ENCODE peak calls at places on chromosomes 3 and 15, in four cellular contexts. S, W, D and X are unnamed samples.
A peak's percentile ranks its signal among the peaks of the same experiment; 100 is the strongest.

GRCh38 chr3:172604895-172605646 is 81.8 kb upstream of the TNFSF10 start:
- DNase-seq in S (no peak), D (no peak), W (no peak), X (no peak)

GRCh38 chr15:65416845-65417416 is 5.8 kb downstream of the IGDCC4 start:
- DNase-seq in D (no peak), W (no peak), S (no peak), X (no peak)

GRCh38 chr3:40618158-40618557 is 93.4 kb downstream of the ZNF621 start:
- DNase-seq in S (no peak), D (no peak), W (no peak), X (no peak)

GRCh38 chr15:52150043-52150825 is 37.7 kb upstream of the BCL2L10 start:
- DNase-seq in S (no peak), D (no peak), W (no peak), X (no peak)

GRCh38 chr3:11547498-11547897 is 96.2 kb downstream of the VGLL4 start:
- DNase-seq in D (no peak), S (no peak), W (no peak), X (no peak)

GRCh38 chr3:42895332-42895868 is 10.5 kb upstream of the ZNF662 start:
- DNase-seq in W (no peak), S (no peak), D (no peak), X (no peak)

GRCh38 chr3:5084224-5084623 is 37.9 kb upstream of the ARL8B start:
- DNase-seq in D (no peak), S (no peak), W (no peak), X (no peak)

GRCh38 chr3:34683851-34684250 is 885.4 kb downstream of the PDCD6IP start:
- DNase-seq in W (no peak), D (peak; percentile 17), S (peak; percentile 50), X (peak; percentile 69)

GRCh38 chr15:99592135-99592845 is 26.5 kb downstream of the MEF2A start:
- DNase-seq in S (no peak), W (no peak), D (no peak), X (no peak)

GRCh38 chr3:76054404-76054803 is 269.1 kb upstream of the ZNF717 start:
- DNase-seq in S (no peak), W (no peak), D (no peak), X (no peak)

GRCh38 chr15:68279779-68280745 is 2.5 kb downstream of the FEM1B start:
- DNase-seq in D (no peak), S (no peak), W (no peak), X (no peak)

GRCh38 chr15:90219421-90220141 is 14.2 kb downstream of the CIB1 start:
- DNase-seq in S (no peak), D (no peak), W (peak; percentile 40), X (no peak)

GRCh38 chr15:78928616-78929093 is 16.2 kb downstream of the CTSH start:
- DNase-seq in S (no peak), D (no peak), W (no peak), X (no peak)

GRCh38 chr15:90686435-90687218 is 30.5 kb upstream of the BLM start:
- DNase-seq in D (no peak), S (no peak), W (no peak), X (no peak)